ENCODE peak calls at places on chromosomes 11 and 22, in seven cellular contexts. Z is psoas muscle, R is A549, V is upper lobe of right lung, G is foreskin keratinocyte, M is trophoblast cell, I is PC-9. F is an unnamed sample.

GRCh38 chr11:34242037-34242625 is 115.7 kb downstream of the ABTB2 start:
- DNase-seq in I (peak), M (no peak), G (peak), V (no peak), R (peak), Z (no peak), F (no peak)

GRCh38 chr22:34414467-34415440 is 494.5 kb upstream of the LARGE1 start:
- DNase-seq in V (no peak), M (peak), R (peak), I (peak), G (peak), Z (no peak), F (peak)

GRCh38 chr11:17801166-17801565 is 66.6 kb downstream of the KCNC1 start:
- DNase-seq in I (no peak), Z (no peak), V (no peak), R (no peak), G (no peak), M (no peak), F (no peak)

GRCh38 chr11:2555376-2555775 is 110.6 kb downstream of the KCNQ1 start:
- DNase-seq in G (no peak), I (no peak), Z (no peak), V (peak), R (no peak), M (no peak), F (no peak)

GRCh38 chr11:131875611-131876010 is 505.2 kb downstream of the NTM start:
- DNase-seq in V (no peak), I (no peak), Z (peak), R (no peak), M (no peak), G (no peak), F (no peak)

GRCh38 chr22:37428649-37429586 is 1.6 kb upstream of the ELFN2 start:
- DNase-seq in R (peak), G (peak), Z (no peak), M (peak), I (no peak), V (no peak), F (no peak)

GRCh38 chr11:57502376-57502775 is 13.1 kb downstream of the SLC43A1 start:
- DNase-seq in R (no peak), I (no peak), M (no peak), Z (no peak), V (no peak), G (no peak), F (no peak)

GRCh38 chr22:44456661-44457412 is 41.2 kb downstream of the RTL6 start:
- DNase-seq in M (no peak), Z (no peak), R (no peak), I (no peak), G (no peak), V (no peak), F (no peak)

GRCh38 chr11:6618117-6619020 is 853 bp downstream of the TPP1 start:
- DNase-seq in R (no peak), V (peak), M (peak), Z (peak), I (no peak), G (peak), F (no peak)

GRCh38 chr11:128482512-128483191 is 104.7 kb downstream of the ETS1 start:
- DNase-seq in Z (peak), M (no peak), G (no peak), R (no peak), I (no peak), V (no peak), F (no peak)

GRCh38 chr11:27571151-27571840 is 64.7 kb upstream of the LIN7C start:
- DNase-seq in M (peak), R (no peak), I (no peak), V (no peak), Z (no peak), G (no peak), F (no peak)

GRCh38 chr11:65887026-65887722 is 1.1 kb downstream of the FIBP start:
- DNase-seq in M (no peak), Z (no peak), G (no peak), V (peak), R (no peak), I (no peak), F (no peak)

GRCh38 chr11:44634401-44635281 is 69.2 kb downstream of the CD82 start:
- DNase-seq in V (peak), I (no peak), R (peak), G (peak), M (no peak), Z (peak), F (peak)

GRCh38 chr22:35882226-35883027 is 146.2 kb downstream of the RBFOX2 start:
- DNase-seq in R (no peak), Z (no peak), I (no peak), M (no peak), V (no peak), G (no peak), F (no peak)
- H3K27ac ChIP-seq in R (peak), Z (peak), I (peak), M (no peak), V (peak), G (no peak), F (no peak)

GRCh38 chr11:104163100-104164027 is 583 bp downstream of the PDGFD start:
- DNase-seq in Z (no peak), M (no peak), I (peak), R (peak), G (no peak), V (no peak), F (no peak)
- H3K27ac ChIP-seq in Z (no peak), M (no peak), I (peak), R (peak), G (no peak), V (no peak), F (no peak)

GRCh38 chr11:130455493-130456127 is 7.2 kb downstream of the ADAMTS15 start:
- DNase-seq in V (no peak), Z (no peak), G (no peak), M (no peak), I (peak), R (no peak), F (no peak)
- H3K27ac ChIP-seq in V (no peak), Z (no peak), G (no peak), M (no peak), I (no peak), R (no peak), F (no peak)

GRCh38 chr11:117862019-117862725 is 14.3 kb downstream of the FXYD6 start:
- DNase-seq in M (no peak), I (no peak), Z (peak), R (no peak), G (no peak), V (no peak), F (no peak)
- H3K27ac ChIP-seq in M (no peak), I (no peak), Z (peak), R (no peak), G (no peak), V (peak), F (no peak)

DNA sequence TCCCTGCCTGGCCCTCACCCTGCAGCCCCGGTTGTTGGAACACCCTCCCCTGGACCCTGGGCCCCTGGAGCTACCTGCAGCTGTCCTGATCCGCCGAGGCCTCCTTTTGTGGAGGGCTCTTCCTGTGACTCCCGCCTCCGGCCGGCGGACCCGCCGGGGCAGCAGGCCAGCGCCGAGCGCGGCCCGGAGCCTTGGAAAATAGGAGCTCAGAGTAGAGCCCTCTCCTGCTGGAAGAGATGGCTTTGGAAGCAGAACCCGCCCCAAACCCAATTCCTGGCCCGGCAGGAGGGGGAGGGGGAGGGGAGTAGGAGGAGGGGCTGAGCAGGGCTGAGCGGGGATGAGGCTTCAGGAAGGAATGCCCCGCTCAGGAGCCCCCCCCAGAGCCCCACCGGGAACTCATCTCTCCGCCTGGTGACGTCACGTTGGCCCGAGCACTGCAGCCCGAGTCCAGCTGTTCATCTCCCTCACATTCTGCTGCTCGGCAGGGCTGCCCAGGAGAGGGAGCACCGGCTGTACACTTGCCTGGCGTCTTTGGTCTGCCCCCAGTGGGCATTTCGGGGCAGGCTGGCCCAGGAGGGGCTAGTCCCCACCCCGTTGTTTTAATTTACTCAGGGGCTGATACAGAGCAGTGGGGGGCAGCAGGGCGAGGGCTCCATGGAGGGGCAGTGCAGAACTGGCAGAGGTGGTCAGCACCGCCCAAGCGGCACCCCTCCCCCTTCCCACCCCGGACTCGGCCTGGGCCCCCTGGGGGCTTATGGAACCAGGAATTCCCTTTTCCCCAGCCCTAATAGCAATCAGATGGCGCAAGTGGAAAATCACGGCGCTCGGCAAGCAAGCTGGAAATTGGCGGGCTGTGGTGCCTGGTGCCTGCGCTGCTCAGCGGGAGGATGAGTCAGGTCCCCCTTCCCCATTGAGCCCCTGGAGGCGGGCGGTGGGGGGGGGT is at the start of gene MRGPRF:
- DNase-seq in Z (peak), V (peak), G (peak), M (no peak), I (no peak), R (peak), F (no peak)
- H3K27ac ChIP-seq in Z (peak), V (peak), G (no peak), M (no peak), I (no peak), R (no peak), F (no peak)

DNA sequence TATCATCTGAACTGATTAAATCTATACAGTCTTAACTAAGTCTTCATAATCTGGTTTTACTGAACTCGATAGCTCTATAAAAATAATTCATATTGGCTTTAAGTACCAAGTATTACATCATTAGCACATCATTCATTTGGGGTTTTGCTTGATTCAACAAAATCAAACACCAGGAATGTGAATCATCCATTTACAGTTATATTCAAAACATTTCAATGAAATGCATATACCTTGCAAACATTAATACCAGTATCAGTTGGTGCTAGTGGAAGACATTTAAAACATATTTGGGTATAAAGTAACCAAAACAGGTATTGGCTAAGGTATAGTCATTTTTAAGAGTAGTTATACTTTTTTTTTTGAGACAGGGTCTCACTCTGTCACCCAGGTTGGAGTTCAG is 12.2 kb upstream of the CCDC89 start:
- DNase-seq in R (no peak), G (no peak), Z (no peak), I (no peak), M (no peak), V (no peak), F (no peak)
- H3K27ac ChIP-seq in R (no peak), G (no peak), Z (no peak), I (no peak), M (no peak), V (no peak), F (no peak)

F was measured in substantia nigra.